ENCODE peak calls at places on chromosomes 13 and 19, in ten cellular contexts. One of them, this sample, is unnamed.

GRCh38 chr13:108214511-108215383 is 589 bp downstream of the LIG4 start:
- DNase-seq in AG09319: no peak
- DNase-seq in breast epithelium: no peak
- DNase-seq in GM20000: peak
- DNase-seq in neural crest cell: no peak
- DNase-seq in heart right ventricle: peak
- DNase-seq in CD8-positive, alpha-beta T cell: peak
- DNase-seq in GM12865: peak
- DNase-seq in CD4-positive, alpha-beta T cell: no peak
- DNase-seq in kidney epithelial cell: no peak
- DNase-seq in this sample: no peak

GRCh38 chr19:31181535-31181934 is 167.7 kb downstream of the TSHZ3 start:
- DNase-seq in heart right ventricle: no peak
- DNase-seq in neural crest cell: no peak
- DNase-seq in CD8-positive, alpha-beta T cell: no peak
- DNase-seq in breast epithelium: no peak
- DNase-seq in AG09319: no peak
- DNase-seq in GM12865: no peak
- DNase-seq in CD4-positive, alpha-beta T cell: no peak
- DNase-seq in GM20000: no peak
- DNase-seq in kidney epithelial cell: no peak
- DNase-seq in this sample: no peak

GRCh38 chr19:57903298-57904174 is 12.9 kb downstream of the ZNF417 start:
- DNase-seq in neural crest cell: no peak
- DNase-seq in GM12865: peak
- DNase-seq in CD8-positive, alpha-beta T cell: no peak
- DNase-seq in CD4-positive, alpha-beta T cell: no peak
- DNase-seq in kidney epithelial cell: no peak
- DNase-seq in heart right ventricle: no peak
- DNase-seq in GM20000: no peak
- DNase-seq in AG09319: no peak
- DNase-seq in breast epithelium: no peak
- DNase-seq in this sample: no peak

GRCh38 chr13:101709952-101710351 is 257.5 kb downstream of the ITGBL1 start:
- DNase-seq in AG09319: no peak
- DNase-seq in breast epithelium: no peak
- DNase-seq in GM20000: no peak
- DNase-seq in neural crest cell: no peak
- DNase-seq in GM12865: no peak
- DNase-seq in CD8-positive, alpha-beta T cell: no peak
- DNase-seq in heart right ventricle: no peak
- DNase-seq in kidney epithelial cell: no peak
- DNase-seq in CD4-positive, alpha-beta T cell: no peak
- DNase-seq in this sample: no peak

GRCh38 chr13:90868321-90868920 is 479.1 kb upstream of the MIR17HG start:
- DNase-seq in GM20000: no peak
- DNase-seq in kidney epithelial cell: no peak
- DNase-seq in neural crest cell: peak
- DNase-seq in CD8-positive, alpha-beta T cell: no peak
- DNase-seq in CD4-positive, alpha-beta T cell: no peak
- DNase-seq in AG09319: no peak
- DNase-seq in GM12865: peak
- DNase-seq in breast epithelium: no peak
- DNase-seq in heart right ventricle: no peak
- DNase-seq in this sample: no peak

GRCh38 chr13:65594255-65594654 is 1635.9 kb downstream of the PCDH9 start:
- DNase-seq in GM12865: no peak
- DNase-seq in AG09319: no peak
- DNase-seq in CD4-positive, alpha-beta T cell: no peak
- DNase-seq in GM20000: no peak
- DNase-seq in breast epithelium: no peak
- DNase-seq in kidney epithelial cell: no peak
- DNase-seq in CD8-positive, alpha-beta T cell: no peak
- DNase-seq in heart right ventricle: no peak
- DNase-seq in neural crest cell: no peak
- DNase-seq in this sample: peak

GRCh38 chr13:32548837-32549236 is 10.2 kb upstream of the N4BP2L2 start:
- DNase-seq in GM12865: no peak
- DNase-seq in AG09319: no peak
- DNase-seq in heart right ventricle: no peak
- DNase-seq in CD8-positive, alpha-beta T cell: no peak
- DNase-seq in CD4-positive, alpha-beta T cell: no peak
- DNase-seq in GM20000: no peak
- DNase-seq in breast epithelium: no peak
- DNase-seq in neural crest cell: no peak
- DNase-seq in kidney epithelial cell: no peak
- DNase-seq in this sample: peak

GRCh38 chr19:30718728-30719127 is 346.5 kb downstream of the ZNF536 start:
- DNase-seq in kidney epithelial cell: no peak
- DNase-seq in GM12865: no peak
- DNase-seq in neural crest cell: no peak
- DNase-seq in GM20000: no peak
- DNase-seq in CD4-positive, alpha-beta T cell: no peak
- DNase-seq in breast epithelium: no peak
- DNase-seq in CD8-positive, alpha-beta T cell: no peak
- DNase-seq in AG09319: no peak
- DNase-seq in heart right ventricle: no peak
- DNase-seq in this sample: no peak

GRCh38 chr19:38718747-38719543 is 25.3 kb downstream of the CAPN12 start:
- DNase-seq in GM20000: no peak
- DNase-seq in breast epithelium: no peak
- DNase-seq in kidney epithelial cell: no peak
- DNase-seq in CD4-positive, alpha-beta T cell: no peak
- DNase-seq in AG09319: no peak
- DNase-seq in CD8-positive, alpha-beta T cell: no peak
- DNase-seq in heart right ventricle: peak
- DNase-seq in neural crest cell: no peak
- DNase-seq in GM12865: no peak
- DNase-seq in this sample: no peak

GRCh38 chr19:42445948-42446347 is 3.2 kb upstream of the CXCL17 start:
- DNase-seq in breast epithelium: no peak
- DNase-seq in CD4-positive, alpha-beta T cell: no peak
- DNase-seq in GM20000: no peak
- DNase-seq in kidney epithelial cell: no peak
- DNase-seq in heart right ventricle: no peak
- DNase-seq in CD8-positive, alpha-beta T cell: no peak
- DNase-seq in AG09319: no peak
- DNase-seq in GM12865: no peak
- DNase-seq in neural crest cell: no peak
- DNase-seq in this sample: no peak

GRCh38 chr13:41231786-41232185 is 31.6 kb downstream of the MTRF1 start:
- DNase-seq in CD8-positive, alpha-beta T cell: no peak
- DNase-seq in GM12865: peak
- DNase-seq in CD4-positive, alpha-beta T cell: no peak
- DNase-seq in breast epithelium: no peak
- DNase-seq in GM20000: no peak
- DNase-seq in neural crest cell: no peak
- DNase-seq in kidney epithelial cell: peak
- DNase-seq in AG09319: no peak
- DNase-seq in heart right ventricle: no peak
- DNase-seq in this sample: no peak

DNA sequence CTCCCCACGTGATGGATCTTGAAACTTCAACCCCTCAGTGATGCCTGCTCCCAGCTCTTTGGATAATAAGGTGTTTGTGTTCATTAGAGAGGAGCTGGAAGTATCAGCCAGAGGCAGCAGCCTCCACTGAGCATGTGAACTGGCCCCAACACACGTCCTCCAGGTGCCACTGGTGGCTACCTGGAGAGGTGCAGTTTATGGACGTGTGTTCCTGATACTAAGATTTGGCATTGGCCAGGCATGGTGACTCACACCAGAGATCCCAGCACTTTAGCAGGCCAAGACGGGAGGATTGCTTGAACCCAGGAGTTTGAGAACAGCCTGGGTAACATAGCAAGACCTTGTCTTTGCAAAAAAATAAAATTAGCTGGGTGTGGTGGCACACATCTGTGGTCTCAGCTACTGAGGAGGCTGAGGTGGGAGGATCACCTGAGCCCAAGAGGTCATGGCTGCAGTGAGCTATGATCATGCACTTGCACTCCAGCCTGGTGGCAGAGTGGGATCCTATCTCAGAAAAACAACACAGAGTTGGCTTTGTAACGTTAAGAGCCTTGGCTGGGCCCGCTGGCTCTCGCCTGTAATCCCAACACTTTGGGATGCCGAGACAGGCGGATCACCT is 34.4 kb downstream of the SLC25A42 start:
- DNase-seq in neural crest cell: no peak
- DNase-seq in CD4-positive, alpha-beta T cell: no peak
- DNase-seq in CD8-positive, alpha-beta T cell: no peak
- DNase-seq in AG09319: no peak
- DNase-seq in GM20000: no peak
- DNase-seq in heart right ventricle: no peak
- DNase-seq in GM12865: no peak
- DNase-seq in breast epithelium: no peak
- DNase-seq in kidney epithelial cell: no peak
- DNase-seq in this sample: no peak
- TF ChIP-seq CTCF in neural crest cell: no peak
- TF ChIP-seq CTCF in CD4-positive, alpha-beta T cell: no peak
- TF ChIP-seq CTCF in CD8-positive, alpha-beta T cell: no peak
- TF ChIP-seq CTCF in AG09319: no peak
- TF ChIP-seq CTCF in GM20000: no peak
- TF ChIP-seq CTCF in heart right ventricle: no peak
- TF ChIP-seq CTCF in GM12865: no peak
- TF ChIP-seq CTCF in breast epithelium: no peak
- TF ChIP-seq CTCF in kidney epithelial cell: no peak
- TF ChIP-seq CTCF in this sample: no peak

GRCh38 chr19:3387645-3388589 is 21.5 kb downstream of the NFIC start:
- DNase-seq in AG09319: peak
- DNase-seq in breast epithelium: peak
- DNase-seq in GM20000: no peak
- DNase-seq in CD8-positive, alpha-beta T cell: no peak
- DNase-seq in GM12865: no peak
- DNase-seq in kidney epithelial cell: no peak
- DNase-seq in CD4-positive, alpha-beta T cell: no peak
- DNase-seq in heart right ventricle: peak
- DNase-seq in neural crest cell: no peak
- DNase-seq in this sample: no peak
- TF ChIP-seq CTCF in AG09319: no peak
- TF ChIP-seq CTCF in breast epithelium: peak
- TF ChIP-seq CTCF in GM20000: no peak
- TF ChIP-seq CTCF in CD8-positive, alpha-beta T cell: no peak
- TF ChIP-seq CTCF in GM12865: no peak
- TF ChIP-seq CTCF in kidney epithelial cell: no peak
- TF ChIP-seq CTCF in CD4-positive, alpha-beta T cell: no peak
- TF ChIP-seq CTCF in heart right ventricle: no peak
- TF ChIP-seq CTCF in neural crest cell: no peak
- TF ChIP-seq CTCF in this sample: no peak

GRCh38 chr19:49182848-49183375 is 25.3 kb downstream of the TRPM4 start:
- DNase-seq in GM20000: no peak
- DNase-seq in AG09319: no peak
- DNase-seq in heart right ventricle: no peak
- DNase-seq in CD4-positive, alpha-beta T cell: no peak
- DNase-seq in kidney epithelial cell: no peak
- DNase-seq in neural crest cell: no peak
- DNase-seq in breast epithelium: no peak
- DNase-seq in CD8-positive, alpha-beta T cell: no peak
- DNase-seq in GM12865: no peak
- DNase-seq in this sample: no peak

GRCh38 chr19:49186108-49186507 is 28.5 kb downstream of the TRPM4 start:
- DNase-seq in CD4-positive, alpha-beta T cell: no peak
- DNase-seq in kidney epithelial cell: no peak
- DNase-seq in GM20000: no peak
- DNase-seq in AG09319: no peak
- DNase-seq in CD8-positive, alpha-beta T cell: no peak
- DNase-seq in heart right ventricle: no peak
- DNase-seq in breast epithelium: no peak
- DNase-seq in GM12865: no peak
- DNase-seq in neural crest cell: no peak
- DNase-seq in this sample: no peak

GRCh38 chr19:49180659-49181058 is 23.1 kb downstream of the TRPM4 start:
- DNase-seq in CD8-positive, alpha-beta T cell: no peak
- DNase-seq in AG09319: no peak
- DNase-seq in neural crest cell: no peak
- DNase-seq in kidney epithelial cell: no peak
- DNase-seq in CD4-positive, alpha-beta T cell: no peak
- DNase-seq in breast epithelium: no peak
- DNase-seq in heart right ventricle: no peak
- DNase-seq in GM20000: no peak
- DNase-seq in GM12865: no peak
- DNase-seq in this sample: no peak
- TF ChIP-seq CTCF in CD8-positive, alpha-beta T cell: no peak
- TF ChIP-seq CTCF in AG09319: no peak
- TF ChIP-seq CTCF in neural crest cell: no peak
- TF ChIP-seq CTCF in kidney epithelial cell: no peak
- TF ChIP-seq CTCF in CD4-positive, alpha-beta T cell: no peak
- TF ChIP-seq CTCF in breast epithelium: no peak
- TF ChIP-seq CTCF in heart right ventricle: no peak
- TF ChIP-seq CTCF in GM20000: no peak
- TF ChIP-seq CTCF in GM12865: no peak
- TF ChIP-seq CTCF in this sample: no peak

GRCh38 chr13:22454586-22454985 is 726.2 kb upstream of the SGCG start:
- DNase-seq in heart right ventricle: no peak
- DNase-seq in CD8-positive, alpha-beta T cell: no peak
- DNase-seq in CD4-positive, alpha-beta T cell: no peak
- DNase-seq in kidney epithelial cell: no peak
- DNase-seq in neural crest cell: no peak
- DNase-seq in GM20000: no peak
- DNase-seq in GM12865: no peak
- DNase-seq in breast epithelium: no peak
- DNase-seq in AG09319: no peak
- DNase-seq in this sample: no peak
- TF ChIP-seq CTCF in heart right ventricle: no peak
- TF ChIP-seq CTCF in CD8-positive, alpha-beta T cell: no peak
- TF ChIP-seq CTCF in CD4-positive, alpha-beta T cell: no peak
- TF ChIP-seq CTCF in kidney epithelial cell: no peak
- TF ChIP-seq CTCF in neural crest cell: no peak
- TF ChIP-seq CTCF in GM20000: no peak
- TF ChIP-seq CTCF in GM12865: no peak
- TF ChIP-seq CTCF in breast epithelium: no peak
- TF ChIP-seq CTCF in AG09319: no peak
- TF ChIP-seq CTCF in this sample: no peak

DNA sequence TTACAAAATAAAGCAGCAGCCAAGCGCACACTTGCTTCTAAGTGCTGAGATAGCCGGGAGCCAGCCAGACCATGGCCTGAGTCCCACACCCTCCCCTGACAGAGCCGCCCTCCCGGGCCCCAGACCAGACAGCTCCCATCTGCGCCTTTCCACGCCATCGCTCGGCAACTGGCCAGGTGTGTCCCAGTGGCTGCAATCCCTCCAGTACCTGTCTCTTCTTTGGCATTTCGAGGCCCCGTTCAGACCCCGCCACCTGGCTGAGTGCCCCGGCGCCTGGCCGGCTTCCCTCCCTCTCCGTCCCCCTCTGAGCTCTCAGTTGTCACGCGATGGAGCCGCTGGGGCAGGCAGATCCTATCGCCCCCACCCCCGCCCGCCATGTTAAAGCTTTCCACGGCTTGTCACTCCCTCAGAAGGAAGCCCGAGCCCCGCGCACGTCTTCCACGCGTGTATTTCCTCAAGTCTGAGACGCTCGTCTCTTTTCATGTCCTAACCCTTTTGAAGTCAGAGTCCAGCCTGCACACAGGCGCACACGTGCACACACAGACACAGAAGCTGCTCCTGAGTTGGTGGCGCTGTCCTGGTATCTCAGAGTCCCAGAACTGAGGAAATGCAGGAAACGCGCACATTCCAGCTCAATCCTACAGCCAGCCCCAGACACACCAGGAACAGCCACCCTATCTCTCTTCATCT is 7.9 kb downstream of the MLLT1 start:
- DNase-seq in neural crest cell: no peak
- DNase-seq in breast epithelium: peak
- DNase-seq in CD4-positive, alpha-beta T cell: no peak
- DNase-seq in GM20000: no peak
- DNase-seq in kidney epithelial cell: no peak
- DNase-seq in heart right ventricle: peak
- DNase-seq in GM12865: no peak
- DNase-seq in AG09319: no peak
- DNase-seq in CD8-positive, alpha-beta T cell: no peak
- DNase-seq in this sample: no peak
- TF ChIP-seq CTCF in neural crest cell: no peak
- TF ChIP-seq CTCF in breast epithelium: no peak
- TF ChIP-seq CTCF in CD4-positive, alpha-beta T cell: no peak
- TF ChIP-seq CTCF in GM20000: no peak
- TF ChIP-seq CTCF in kidney epithelial cell: peak
- TF ChIP-seq CTCF in heart right ventricle: peak
- TF ChIP-seq CTCF in GM12865: no peak
- TF ChIP-seq CTCF in AG09319: peak
- TF ChIP-seq CTCF in CD8-positive, alpha-beta T cell: no peak
- TF ChIP-seq CTCF in this sample: peak

This sample was measured in AG04450.